ENCODE peak calls at places on chromosome 14, in four cellular contexts. One of them, this sample, is unnamed.

GRCh38 chr14:60981626-60982455 is 796 bp downstream of the SLC38A6 start:
- DNase-seq in K562: peak
- DNase-seq in HepG2: peak
- DNase-seq in GM12878: peak
- DNase-seq in this sample: peak

GRCh38 chr14:76720382-76720813 is 40.9 kb upstream of the VASH1 start:
- DNase-seq in GM12878: peak
- DNase-seq in HepG2: peak
- DNase-seq in K562: peak
- DNase-seq in this sample: peak

GRCh38 chr14:53608369-53608768 is 348.3 kb downstream of the BMP4 start:
- DNase-seq in K562: no peak
- DNase-seq in HepG2: no peak
- DNase-seq in GM12878: no peak
- DNase-seq in this sample: no peak

GRCh38 chr14:56099081-56099797 is 19.0 kb upstream of the PELI2 start:
- DNase-seq in GM12878: no peak
- DNase-seq in HepG2: peak
- DNase-seq in K562: no peak
- DNase-seq in this sample: no peak

GRCh38 chr14:105071942-105072341 is 6.7 kb upstream of the GPR132 start:
- DNase-seq in GM12878: no peak
- DNase-seq in K562: no peak
- DNase-seq in HepG2: no peak
- DNase-seq in this sample: no peak

GRCh38 chr14:72948481-72949138 is 22.3 kb downstream of the DCAF4 start:
- DNase-seq in HepG2: peak
- DNase-seq in K562: peak
- DNase-seq in GM12878: peak
- DNase-seq in this sample: peak

GRCh38 chr14:24052656-24053547 is 1.1 kb downstream of the CARMIL3 start:
- DNase-seq in GM12878: no peak
- DNase-seq in HepG2: no peak
- DNase-seq in K562: peak
- DNase-seq in this sample: no peak

GRCh38 chr14:73784065-73784987 is 67.3 kb upstream of the PTGR2 start:
- DNase-seq in HepG2: no peak
- DNase-seq in GM12878: no peak
- DNase-seq in K562: no peak
- DNase-seq in this sample: no peak

GRCh38 chr14:80211143-80212024 is at the start of gene DIO2:
- DNase-seq in K562: no peak
- DNase-seq in HepG2: no peak
- DNase-seq in GM12878: no peak
- DNase-seq in this sample: no peak

GRCh38 chr14:95150910-95151309 is 6.4 kb downstream of the DICER1 start:
- DNase-seq in HepG2: no peak
- DNase-seq in GM12878: no peak
- DNase-seq in K562: no peak
- DNase-seq in this sample: no peak

GRCh38 chr14:34018564-34019244 is 67.8 kb upstream of the EGLN3 start:
- DNase-seq in HepG2: no peak
- DNase-seq in GM12878: peak
- DNase-seq in K562: no peak
- DNase-seq in this sample: no peak

GRCh38 chr14:104794099-104794498 is 1.4 kb downstream of the AKT1 start:
- DNase-seq in GM12878: no peak
- DNase-seq in HepG2: peak
- DNase-seq in K562: peak
- DNase-seq in this sample: peak

DNA sequence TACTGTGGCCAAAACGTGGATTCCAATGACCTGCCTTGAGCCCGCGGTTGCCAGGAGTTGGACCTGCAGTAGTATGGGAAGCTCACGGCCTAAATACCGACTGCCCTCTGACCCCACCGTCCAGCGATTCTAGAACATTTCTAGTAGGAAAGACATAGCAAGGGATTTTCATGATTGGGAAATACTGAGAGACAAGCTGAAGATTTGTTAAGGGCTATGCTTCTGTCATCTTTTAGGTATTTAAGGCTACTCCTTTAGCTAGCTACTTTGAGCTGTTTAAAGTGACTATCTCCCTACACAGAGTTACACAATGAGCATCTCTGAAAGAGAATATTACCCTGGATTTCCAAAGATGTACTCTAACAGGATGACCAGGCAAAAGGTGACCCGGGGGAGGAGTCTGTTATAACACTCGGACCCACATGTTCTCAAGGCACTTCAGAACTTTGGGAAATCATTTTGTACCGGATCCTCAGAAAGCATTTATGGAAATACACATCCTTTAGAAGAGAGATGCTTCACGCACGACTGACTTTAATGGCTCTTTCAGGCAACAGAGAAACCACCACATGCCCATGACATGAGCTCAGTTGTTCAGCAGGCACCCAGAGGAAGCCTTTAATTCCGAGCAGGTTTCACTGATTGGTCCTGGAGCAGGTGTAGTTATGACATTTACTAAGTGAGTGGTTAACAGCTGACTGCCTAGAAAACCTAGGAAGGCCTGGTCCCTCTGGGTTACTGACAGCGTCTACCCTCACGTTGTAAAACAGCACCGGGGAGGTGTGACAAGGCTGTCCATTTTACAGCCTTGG is 4.2 kb downstream of the BAG5 start:
- DNase-seq in K562: no peak
- DNase-seq in GM12878: no peak
- DNase-seq in HepG2: no peak
- DNase-seq in this sample: no peak
- TF ChIP-seq FOXK2 in K562: no peak
- TF ChIP-seq FOXK2 in GM12878: no peak
- TF ChIP-seq FOXK2 in HepG2: no peak
- TF ChIP-seq FOXK2 in this sample: no peak

GRCh38 chr14:103551338-103551762 is 11.1 kb downstream of the BAG5 start:
- DNase-seq in GM12878: no peak
- DNase-seq in HepG2: no peak
- DNase-seq in K562: no peak
- DNase-seq in this sample: no peak
- TF ChIP-seq FOXK2 in GM12878: no peak
- TF ChIP-seq FOXK2 in HepG2: no peak
- TF ChIP-seq FOXK2 in K562: no peak
- TF ChIP-seq FOXK2 in this sample: no peak

DNA sequence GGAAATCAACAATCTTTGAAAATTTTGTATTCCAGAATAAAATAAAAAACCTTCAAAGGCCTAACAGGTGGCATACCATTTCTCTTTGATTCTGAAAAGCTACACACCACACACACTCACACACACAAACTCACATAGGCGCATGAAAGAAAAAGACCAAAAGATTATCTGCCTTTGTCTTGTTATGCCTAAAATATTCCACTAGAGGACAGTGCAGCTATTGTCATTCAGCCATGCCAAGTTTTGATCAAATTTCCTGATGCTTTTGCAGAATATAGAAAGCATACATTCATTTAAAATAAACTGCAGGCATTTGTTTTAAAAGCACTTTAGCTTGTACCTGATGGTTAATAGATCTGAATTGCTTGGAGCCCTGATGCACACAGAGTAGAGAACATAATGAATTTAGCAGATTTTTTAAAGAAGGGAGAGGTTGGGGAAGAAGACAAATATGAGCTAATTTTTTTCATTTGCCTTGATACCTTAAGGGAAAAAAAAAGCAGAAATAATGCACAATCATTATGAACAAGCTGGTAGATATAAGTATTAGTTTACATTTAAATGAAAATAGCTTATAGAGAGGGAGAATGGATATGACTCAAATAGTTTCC is 1766.9 kb upstream of the SEL1L start:
- DNase-seq in GM12878: no peak
- DNase-seq in HepG2: peak
- DNase-seq in K562: peak
- DNase-seq in this sample: peak
- TF ChIP-seq FOXK2 in GM12878: no peak
- TF ChIP-seq FOXK2 in HepG2: no peak
- TF ChIP-seq FOXK2 in K562: no peak
- TF ChIP-seq FOXK2 in this sample: no peak

GRCh38 chr14:37946819-37947218 is 260.9 kb upstream of the SSTR1 start:
- DNase-seq in K562: no peak
- DNase-seq in GM12878: no peak
- DNase-seq in HepG2: no peak
- DNase-seq in this sample: no peak
- TF ChIP-seq FOXK2 in K562: no peak
- TF ChIP-seq FOXK2 in GM12878: no peak
- TF ChIP-seq FOXK2 in HepG2: no peak
- TF ChIP-seq FOXK2 in this sample: no peak

DNA sequence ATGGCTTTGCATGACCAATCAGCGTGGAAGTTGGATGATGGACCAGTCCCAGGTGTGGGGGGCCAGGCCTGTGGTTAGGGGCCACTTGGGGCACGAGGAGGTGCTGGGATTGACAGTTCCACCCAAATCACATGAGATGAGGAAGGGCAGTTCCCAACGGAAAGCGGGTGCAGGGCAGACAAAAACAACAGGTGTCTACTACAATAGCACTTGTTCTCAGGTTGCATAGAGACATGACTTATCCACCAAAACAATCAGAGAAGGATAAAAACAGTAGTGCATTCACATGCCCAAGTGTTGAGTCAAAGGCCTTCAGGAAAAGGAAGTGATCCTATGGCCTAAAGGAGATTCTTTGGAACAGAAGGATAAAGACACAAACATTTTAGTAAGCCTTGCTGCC is 14.6 kb upstream of the EIF2B2 start:
- DNase-seq in K562: no peak
- DNase-seq in GM12878: no peak
- DNase-seq in HepG2: no peak
- DNase-seq in this sample: no peak
- TF ChIP-seq FOXK2 in K562: no peak
- TF ChIP-seq FOXK2 in GM12878: no peak
- TF ChIP-seq FOXK2 in HepG2: no peak
- TF ChIP-seq FOXK2 in this sample: no peak

GRCh38 chr14:100320157-100320856 is 2.8 kb upstream of the SLC25A47 start:
- DNase-seq in GM12878: no peak
- DNase-seq in HepG2: no peak
- DNase-seq in K562: no peak
- DNase-seq in this sample: no peak

GRCh38 chr14:100314724-100315123 is 8.4 kb upstream of the SLC25A47 start:
- DNase-seq in HepG2: no peak
- DNase-seq in GM12878: no peak
- DNase-seq in K562: no peak
- DNase-seq in this sample: no peak

GRCh38 chr14:100317389-100317788 is 5.8 kb upstream of the SLC25A47 start:
- DNase-seq in K562: no peak
- DNase-seq in GM12878: no peak
- DNase-seq in HepG2: no peak
- DNase-seq in this sample: no peak

GRCh38 chr14:100321473-100322137 is 1.5 kb upstream of the SLC25A47 start:
- DNase-seq in GM12878: no peak
- DNase-seq in HepG2: no peak
- DNase-seq in K562: no peak
- DNase-seq in this sample: no peak

GRCh38 chr14:100317897-100318808 is 5.0 kb upstream of the SLC25A47 start:
- DNase-seq in GM12878: no peak
- DNase-seq in K562: peak
- DNase-seq in HepG2: no peak
- DNase-seq in this sample: peak
- TF ChIP-seq FOXK2 in GM12878: no peak
- TF ChIP-seq FOXK2 in K562: no peak
- TF ChIP-seq FOXK2 in HepG2: no peak
- TF ChIP-seq FOXK2 in this sample: no peak

This sample was measured in HEK293T.